ENCODE peak calls at places on chromosomes 1 and 21, in nine cellular contexts. F is CD4-positive, alpha-beta T cell; A is AG09319; P is foreskin fibroblast; I is HFF-Myc; G is GM12864; O is fibroblast of lung; J is fibroblast of mammary gland; Q is AG04450. H is an unnamed sample.

GRCh38 chr1:97353094-97353493 is 567.7 kb downstream of the DPYD start:
- DNase-seq in I (no peak), F (no peak), Q (no peak), J (no peak), O (no peak), G (no peak), P (no peak), A (no peak), H (no peak)

GRCh38 chr1:5725406-5725805 is 266.8 kb downstream of the NPHP4 start:
- DNase-seq in J (no peak), O (no peak), P (no peak), I (no peak), G (no peak), A (no peak), F (no peak), Q (no peak), H (no peak)

GRCh38 chr1:18466676-18467075 is 14.1 kb upstream of the KLHDC7A start:
- DNase-seq in G (no peak), I (no peak), A (no peak), F (no peak), P (no peak), Q (no peak), J (no peak), O (no peak), H (no peak)

GRCh38 chr1:226309398-226310122 is 596 bp upstream of the LIN9 start:
- DNase-seq in I (no peak), P (peak; percentile 20), O (peak; percentile 20), F (no peak), G (no peak), J (peak; percentile 21), Q (no peak), A (no peak), H (peak; percentile 57)

GRCh38 chr1:35120458-35121133 is 41.4 kb downstream of the ZMYM1 start:
- DNase-seq in J (peak; percentile 9), O (peak; percentile 15), P (no peak), I (no peak), A (no peak), G (no peak), Q (no peak), F (no peak), H (no peak)

GRCh38 chr1:233993651-233994050 is 89.2 kb downstream of the SLC35F3 start:
- DNase-seq in G (no peak), P (no peak), F (no peak), A (no peak), I (no peak), J (no peak), O (peak; percentile 40), Q (no peak), H (no peak)

GRCh38 chr1:21816602-21817302 is 4.7 kb downstream of the LDLRAD2 start:
- DNase-seq in F (no peak), J (peak; percentile 80), G (no peak), I (no peak), O (peak; percentile 74), P (peak; percentile 71), Q (peak; percentile 16), A (peak; percentile 10), H (no peak)

GRCh38 chr1:114009393-114009792 is 30.1 kb downstream of the OLFML3 start:
- DNase-seq in I (no peak), J (peak; percentile 84), F (no peak), A (no peak), G (no peak), Q (no peak), P (peak; percentile 32), O (peak; percentile 60), H (no peak)

GRCh38 chr1:220528679-220529529 is 968 bp downstream of the MARK1 start:
- DNase-seq in Q (no peak), I (no peak), F (no peak), A (no peak), J (no peak), G (no peak), O (no peak), P (no peak), H (peak; percentile 13)

GRCh38 chr21:43737158-43737950 is 18.4 kb downstream of the PDXK start:
- DNase-seq in I (no peak), J (no peak), O (no peak), F (no peak), P (no peak), G (no peak), Q (no peak), A (no peak), H (no peak)

GRCh38 chr1:73104749-73105148 is 822.4 kb upstream of the NEGR1 start:
- DNase-seq in P (no peak), A (no peak), Q (no peak), F (no peak), O (no peak), J (no peak), I (no peak), G (no peak), H (no peak)

GRCh38 chr1:206698990-206699586 is 14.4 kb downstream of the MAPKAPK2 start:
- DNase-seq in O (no peak), J (no peak), A (no peak), F (no peak), P (no peak), G (no peak), I (no peak), Q (no peak), H (no peak)

GRCh38 chr1:147892731-147893214 is 9.8 kb upstream of the GJA8 start:
- DNase-seq in P (peak; percentile 39), A (peak; percentile 20), O (peak; percentile 47), I (peak; percentile 24), J (peak; percentile 63), Q (peak; percentile 24), G (no peak), F (peak; percentile 9), H (no peak)

DNA sequence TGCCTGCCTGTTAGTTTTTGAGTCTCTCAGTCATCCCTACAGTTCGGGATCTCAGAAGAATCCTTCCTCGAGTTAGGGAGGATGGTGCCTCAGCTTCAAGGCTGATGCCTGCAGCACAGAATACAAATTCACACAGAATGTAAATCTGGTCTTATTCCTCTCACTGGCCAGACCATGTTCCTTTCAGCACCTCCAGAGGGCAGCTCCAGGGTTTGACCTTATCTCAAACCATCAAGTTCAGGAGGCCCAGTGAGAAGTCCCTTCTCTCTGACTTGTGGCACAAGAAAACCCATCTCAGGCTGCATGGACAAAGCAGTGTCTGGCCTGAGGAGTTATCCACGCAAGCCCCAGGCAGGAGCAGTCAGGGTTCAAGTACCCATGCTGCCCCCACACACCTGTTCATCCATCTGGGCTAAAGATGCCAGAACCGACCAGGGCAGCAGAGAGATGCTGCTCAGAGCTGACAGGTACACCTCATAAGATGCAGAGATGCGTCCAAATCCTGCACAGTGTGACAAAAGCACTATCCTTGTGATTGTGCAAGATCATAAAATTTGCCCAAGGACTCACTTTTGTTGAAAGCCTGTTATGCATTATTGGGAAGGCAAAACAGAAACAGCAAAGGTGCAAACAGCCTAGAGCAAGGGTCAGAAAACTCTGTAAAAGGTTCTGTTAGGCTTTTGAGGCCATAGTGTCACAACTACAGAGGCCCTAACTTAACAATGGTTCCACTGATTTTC is 49.8 kb downstream of the BCAR3 start:
- DNase-seq in G (no peak), O (no peak), I (no peak), A (no peak), Q (no peak), J (peak; percentile 45), P (no peak), F (no peak), H (no peak)
- TF ChIP-seq CTCF in G (peak; percentile 40), O (peak; percentile 25), I (peak; percentile 7), A (peak; percentile 31), Q (peak; percentile 32), J (peak; percentile 34), P (peak; percentile 24), F (no peak), H (peak; percentile 27)

GRCh38 chr1:91070274-91070673 is 48.4 kb upstream of the ZNF644 start:
- DNase-seq in I (no peak), F (no peak), J (no peak), A (no peak), Q (no peak), P (no peak), O (no peak), G (no peak), H (no peak)
- TF ChIP-seq CTCF in I (no peak), F (no peak), J (no peak), A (no peak), Q (no peak), P (no peak), O (no peak), G (no peak), H (no peak)

DNA sequence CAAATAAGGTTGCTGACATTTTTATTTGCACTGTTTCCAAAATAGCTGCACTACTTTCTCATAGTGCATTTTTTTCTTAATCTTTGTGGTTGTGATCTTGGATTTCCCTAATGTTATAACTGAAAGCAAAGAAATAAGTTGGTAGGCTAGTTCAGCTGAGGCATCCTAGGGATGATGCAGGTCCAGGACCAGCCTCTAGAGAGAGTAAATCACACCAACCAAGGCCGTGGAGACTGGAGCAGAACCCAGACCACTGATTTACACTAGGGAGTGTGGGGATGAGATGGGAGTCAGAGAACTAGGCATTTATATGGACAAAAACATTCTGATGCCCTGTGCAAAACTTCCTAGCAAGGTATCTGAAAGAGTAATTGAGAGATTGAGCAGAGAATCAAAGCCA is 104.5 kb downstream of the URB2 start:
- DNase-seq in P (no peak), Q (no peak), O (no peak), J (no peak), F (no peak), I (no peak), A (no peak), G (no peak), H (no peak)
- TF ChIP-seq CTCF in P (no peak), Q (no peak), O (no peak), J (no peak), F (no peak), I (no peak), A (no peak), G (no peak), H (no peak)

DNA sequence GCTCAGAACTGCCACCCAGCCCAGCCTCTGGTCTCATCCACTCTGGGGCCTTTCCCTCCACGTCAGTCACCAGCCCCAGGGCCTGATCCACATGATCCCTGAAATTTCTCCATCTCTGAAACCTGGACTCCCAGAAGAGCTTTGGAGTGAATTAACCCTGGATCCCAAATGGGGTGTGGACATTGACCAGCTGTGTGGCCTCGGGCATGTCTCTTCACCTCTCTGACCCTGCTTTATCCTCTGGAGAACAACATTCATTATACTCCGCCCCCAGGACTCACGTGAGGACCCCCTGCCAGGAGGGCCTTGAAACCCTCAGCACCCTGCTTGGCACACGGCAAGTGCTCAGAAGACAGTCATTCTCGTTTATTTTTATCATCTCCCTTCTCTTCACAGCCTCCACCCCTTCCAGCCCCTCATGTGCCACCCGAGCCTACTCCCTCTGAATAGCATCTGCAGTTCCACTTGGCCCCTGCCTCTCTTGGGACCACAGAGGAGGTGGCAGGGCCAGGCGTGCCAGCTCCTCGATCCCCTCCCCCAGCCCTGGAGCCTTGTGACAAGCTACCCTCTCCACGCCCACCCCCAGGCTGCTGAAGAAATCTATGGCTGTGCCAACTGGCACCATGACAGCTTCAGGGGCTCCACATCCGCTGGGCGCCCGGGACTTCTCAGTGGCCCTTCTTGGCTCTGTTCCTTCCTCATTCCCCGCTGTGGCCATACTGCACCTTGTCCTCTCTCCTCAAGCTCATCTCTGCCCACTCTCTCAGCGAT is 18.1 kb downstream of the ADGRB2 start:
- DNase-seq in J (no peak), O (no peak), A (no peak), P (no peak), Q (no peak), G (no peak), I (no peak), F (no peak), H (no peak)
- TF ChIP-seq CTCF in J (no peak), O (no peak), A (no peak), P (no peak), Q (no peak), G (no peak), I (no peak), F (no peak), H (peak; percentile 6)

GRCh38 chr1:181391297-181391905 is 91.9 kb upstream of the CACNA1E start:
- DNase-seq in A (no peak), Q (no peak), J (no peak), G (no peak), O (no peak), I (no peak), P (no peak), F (no peak), H (no peak)
- TF ChIP-seq CTCF in A (no peak), Q (no peak), J (no peak), G (peak; percentile 21), O (no peak), I (no peak), P (no peak), F (no peak), H (peak; percentile 28)

H was measured in neural crest cell.